ENCODE peak calls at places on chromosome 17, in four cellular contexts. T, K, H and E are unnamed samples.

GRCh38 chr17:43406676-43407645 is 8.2 kb downstream of the ARL4D start:
- DNase-seq in T (no peak), K (peak; percentile 39), H (no peak), E (peak; percentile 33)

GRCh38 chr17:35254107-35254802 is 11.4 kb downstream of the SLFN5 start:
- DNase-seq in T (no peak), K (peak; percentile 94), H (peak; percentile 85), E (peak; percentile 97)

GRCh38 chr17:8158267-8159031 is 4.3 kb downstream of the VAMP2 start:
- DNase-seq in T (peak; percentile 82), K (peak; percentile 87), H (peak; percentile 78), E (peak; percentile 74)

GRCh38 chr17:65022751-65023421 is 33.7 kb downstream of the GNA13 start:
- DNase-seq in T (no peak), K (peak; percentile 92), H (peak; percentile 5), E (peak; percentile 97)

GRCh38 chr17:56125830-56126819 is 27.1 kb upstream of the ANKFN1 start:
- DNase-seq in T (no peak), K (peak; percentile 52), H (peak; percentile 19), E (peak; percentile 11)

GRCh38 chr17:47276868-47277267 is 23.2 kb downstream of the ITGB3 start:
- DNase-seq in T (no peak), K (peak; percentile 69), H (peak; percentile 56), E (peak; percentile 43)

GRCh38 chr17:9669551-9670008 is 24.3 kb downstream of the USP43 start:
- DNase-seq in T (no peak), K (no peak), H (no peak), E (peak; percentile 59)

GRCh38 chr17:44827863-44828262 is 2.2 kb downstream of the GJC1 start:
- DNase-seq in T (no peak), K (peak; percentile 21), H (no peak), E (peak; percentile 35)

GRCh38 chr17:48722924-48723554 is at the start of gene PRAC2:
- DNase-seq in T (no peak), K (no peak), H (no peak), E (no peak)

GRCh38 chr17:36777118-36777517 is 160.2 kb upstream of the LHX1 start:
- DNase-seq in T (no peak), K (peak; percentile 8), H (peak; percentile 9), E (peak; percentile 20)

GRCh38 chr17:10034719-10035475 is 129.8 kb upstream of the RCVRN start:
- DNase-seq in T (no peak), K (no peak), H (no peak), E (no peak)

GRCh38 chr17:55215711-55216110 is 49.0 kb upstream of the HLF start:
- DNase-seq in T (no peak), K (no peak), H (no peak), E (no peak)

GRCh38 chr17:82271401-82271800 is 2.1 kb downstream of the CSNK1D start:
- DNase-seq in T (no peak), K (no peak), H (no peak), E (no peak)

GRCh38 chr17:6070280-6070894 is at the start of gene WSCD1:
- DNase-seq in T (no peak), K (peak; percentile 56), H (no peak), E (no peak)

GRCh38 chr17:36674278-36674650 is 72.9 kb downstream of the MRM1 start:
- DNase-seq in T (peak; percentile 66), K (peak; percentile 4), H (no peak), E (no peak)

GRCh38 chr17:48374650-48375230 is 55.3 kb downstream of the SKAP1 start:
- DNase-seq in T (peak; percentile 13), K (no peak), H (no peak), E (peak; percentile 11)

GRCh38 chr17:34203018-34203646 is 52.0 kb upstream of the CCL2 start:
- DNase-seq in T (no peak), K (no peak), H (no peak), E (no peak)